ENCODE peak calls at places on chromosomes 7 and 10, in seven cellular contexts. G is uterus, U is SK-N-SH, R is neural progenitor cell, H is cardiac muscle cell, F is PC-9, B is tibial artery. O is an unnamed sample.

GRCh38 chr7:55971045-55971444 is 6.7 kb downstream of the NIPSNAP2 start:
- DNase-seq in G (no peak), U (no peak), R (no peak), H (no peak), F (no peak), B (no peak), O (no peak)

GRCh38 chr10:6513509-6513908 is 66.6 kb downstream of the PRKCQ start:
- DNase-seq in G (no peak), U (no peak), R (no peak), H (no peak), F (no peak), B (no peak), O (no peak)

GRCh38 chr10:72379776-72380175 is 25.1 kb upstream of the DNAJB12 start:
- DNase-seq in G (no peak), U (no peak), R (no peak), H (no peak), F (no peak), B (no peak), O (no peak)

GRCh38 chr7:18495412-18496335 is at the start of gene HDAC9:
- DNase-seq in G (no peak), U (peak), R (peak), H (peak), F (peak), B (no peak), O (peak)

GRCh38 chr10:101695404-101695732 is 398 bp upstream of the FBXW4 start:
- DNase-seq in G (no peak), U (no peak), R (no peak), H (no peak), F (no peak), B (no peak), O (no peak)

GRCh38 chr7:28346256-28346655 is 66.1 kb upstream of the CREB5 start:
- DNase-seq in G (no peak), U (no peak), R (no peak), H (no peak), F (no peak), B (no peak), O (no peak)

GRCh38 chr10:114541081-114541833 is 116.8 kb downstream of the ABLIM1 start:
- DNase-seq in G (peak), U (no peak), R (no peak), H (peak), F (peak), B (peak), O (peak)

GRCh38 chr10:86439544-86439943 is 72.9 kb upstream of the GRID1 start:
- DNase-seq in G (peak), U (no peak), R (no peak), H (peak), F (no peak), B (peak), O (peak)

GRCh38 chr10:116113721-116114501 is 159.1 kb downstream of the GFRA1 start:
- DNase-seq in G (no peak), U (no peak), R (no peak), H (no peak), F (no peak), B (no peak), O (peak)

GRCh38 chr10:124994573-124995473 is 52.9 kb downstream of the ZRANB1 start:
- DNase-seq in G (no peak), U (no peak), R (no peak), H (no peak), F (no peak), B (peak), O (no peak)

GRCh38 chr10:132111121-132111731 is 45.5 kb downstream of the JAKMIP3 start:
- DNase-seq in G (no peak), U (no peak), R (no peak), H (no peak), F (no peak), B (peak), O (no peak)

GRCh38 chr10:124575107-124576035 is 113.7 kb downstream of the LHPP start:
- DNase-seq in G (no peak), U (no peak), R (no peak), H (no peak), F (no peak), B (peak), O (no peak)

GRCh38 chr7:157525501-157525915 is 188.7 kb downstream of the DNAJB6 start:
- DNase-seq in G (no peak), U (no peak), R (no peak), H (no peak), F (no peak), B (no peak), O (no peak)

GRCh38 chr7:107920048-107920772 is 29.2 kb downstream of the DLD start:
- DNase-seq in G (no peak), U (no peak), R (no peak), H (peak), F (no peak), B (no peak), O (no peak)

GRCh38 chr7:84100866-84101265 is 93.7 kb downstream of the SEMA3A start:
- DNase-seq in G (no peak), U (peak), R (no peak), H (peak), F (no peak), B (no peak), O (peak)

GRCh38 chr7:39338716-39339115 is 227.5 kb upstream of the YAE1 start:
- DNase-seq in G (no peak), U (no peak), R (no peak), H (no peak), F (no peak), B (no peak), O (no peak)

GRCh38 chr10:79982861-79983260 is 34.0 kb upstream of the SFTPD start:
- DNase-seq in G (no peak), U (peak), R (no peak), H (no peak), F (no peak), B (no peak), O (no peak)

GRCh38 chr7:40244226-40244625 is 109.4 kb downstream of the SUGCT start:
- DNase-seq in G (no peak), U (no peak), R (peak), H (peak), F (no peak), B (no peak), O (no peak)

GRCh38 chr7:20787658-20788057 is 972 bp upstream of the SP8 start:
- DNase-seq in G (no peak), U (no peak), R (peak), H (no peak), F (no peak), B (no peak), O (no peak)

GRCh38 chr7:33816106-33816505 is 89.2 kb upstream of the BMPER start:
- DNase-seq in G (no peak), U (no peak), R (no peak), H (no peak), F (no peak), B (no peak), O (no peak)

GRCh38 chr7:157873664-157874063 is 536.9 kb downstream of the DNAJB6 start:
- DNase-seq in G (no peak), U (no peak), R (no peak), H (no peak), F (no peak), B (no peak), O (no peak)

GRCh38 chr7:98423043-98423442 is 22.2 kb upstream of the BAIAP2L1 start:
- DNase-seq in G (no peak), U (peak), R (no peak), H (peak), F (no peak), B (no peak), O (peak)

GRCh38 chr7:91264083-91264923 is at the start of gene FZD1:
- DNase-seq in G (peak), U (peak), R (peak), H (peak), F (peak), B (peak), O (peak)

GRCh38 chr10:47113907-47114500 is 186.0 kb upstream of the GDF10 start:
- DNase-seq in G (no peak), U (no peak), R (no peak), H (no peak), F (no peak), B (no peak), O (no peak)

GRCh38 chr10:129866894-129867293 is 97.2 kb downstream of the EBF3 start:
- DNase-seq in G (no peak), U (no peak), R (no peak), H (no peak), F (no peak), B (no peak), O (no peak)

GRCh38 chr10:80205478-80206276 is at the start of gene ANXA11:
- DNase-seq in G (peak), U (peak), R (peak), H (peak), F (peak), B (peak), O (peak)

GRCh38 chr7:36764929-36765328 is 40.6 kb upstream of the AOAH start:
- DNase-seq in G (no peak), U (no peak), R (no peak), H (peak), F (no peak), B (no peak), O (no peak)

GRCh38 chr10:58981846-58982245 is 194.6 kb upstream of the PHYHIPL start:
- DNase-seq in G (no peak), U (no peak), R (peak), H (no peak), F (no peak), B (no peak), O (no peak)

GRCh38 chr7:93327006-93327633 is 95.0 kb downstream of the VPS50 start:
- DNase-seq in G (no peak), U (no peak), R (no peak), H (peak), F (peak), B (no peak), O (peak)

GRCh38 chr10:49139866-49140195 is 6.0 kb upstream of the FAM170B start:
- DNase-seq in G (no peak), U (no peak), R (no peak), H (peak), F (no peak), B (no peak), O (peak)

GRCh38 chr10:49139000-49139865 is 5.4 kb upstream of the FAM170B start:
- DNase-seq in G (no peak), U (no peak), R (no peak), H (peak), F (no peak), B (no peak), O (peak)

GRCh38 chr10:49138361-49138891 is 4.6 kb upstream of the FAM170B start:
- DNase-seq in G (peak), U (no peak), R (no peak), H (peak), F (no peak), B (no peak), O (peak)

GRCh38 chr10:49141541-49142332 is 7.9 kb upstream of the FAM170B start:
- DNase-seq in G (no peak), U (no peak), R (no peak), H (no peak), F (no peak), B (no peak), O (no peak)

DNA sequence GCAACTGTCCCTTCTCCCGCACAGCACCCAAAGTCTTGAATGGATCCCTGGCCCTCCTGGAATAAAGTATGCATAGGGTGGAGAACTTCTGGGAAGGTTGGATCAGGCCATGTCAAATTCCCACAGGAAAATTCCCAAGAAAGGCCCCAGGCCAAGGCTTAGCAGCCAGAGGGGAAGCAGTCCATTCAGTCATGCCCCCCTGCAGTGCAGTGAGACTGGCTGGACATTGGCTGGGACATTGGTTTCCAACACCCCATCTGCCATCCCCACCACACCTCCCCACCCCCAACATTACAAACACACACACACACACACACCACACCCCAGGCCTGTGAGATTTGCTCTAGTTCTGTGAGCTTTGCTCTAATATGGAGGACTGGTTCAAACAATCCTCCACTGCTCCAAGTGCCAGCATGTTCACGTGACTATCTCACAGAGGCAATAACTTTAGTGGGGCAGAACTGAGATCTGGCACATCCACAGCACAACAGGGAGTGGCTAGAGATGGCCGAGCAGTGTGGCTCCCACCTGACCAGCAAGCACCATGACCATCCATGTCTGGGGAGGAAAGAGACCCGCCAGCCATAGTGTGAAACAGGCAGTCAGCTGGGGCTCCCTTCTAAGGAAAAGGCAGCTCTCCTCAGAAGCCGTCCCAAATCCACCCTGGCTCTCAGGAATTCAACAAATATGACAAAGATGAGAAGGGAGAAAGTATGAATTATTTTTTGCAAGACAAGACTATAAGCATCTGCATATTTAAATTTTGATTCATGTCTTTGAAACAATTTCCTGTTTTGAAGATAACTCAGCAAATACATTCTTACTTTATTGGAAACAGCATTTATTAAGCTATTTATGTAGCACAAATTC is 6.7 kb upstream of the FAM170B start:
- DNase-seq in G (no peak), U (no peak), R (no peak), H (no peak), F (no peak), B (no peak), O (no peak)
- H3K27ac ChIP-seq in G (peak), U (peak), R (no peak), H (no peak), F (no peak), B (no peak), O (peak)

GRCh38 chr7:150450491-150450992 is at the start of gene GIMAP8:
- DNase-seq in G (no peak), U (no peak), R (no peak), H (peak), F (no peak), B (peak), O (no peak)
- H3K4me3 ChIP-seq in G (peak), U (no peak), R (no peak), H (no peak), F (no peak), B (peak), O (no peak)

GRCh38 chr7:818031-818699 is 14.1 kb upstream of the SUN1 start:
- DNase-seq in G (no peak), U (no peak), R (no peak), H (peak), F (no peak), B (no peak), O (peak)
- TF ChIP-seq CTCF in G (peak), U (peak), R (peak), H (peak), F (peak), B (peak), O (peak)

DNA sequence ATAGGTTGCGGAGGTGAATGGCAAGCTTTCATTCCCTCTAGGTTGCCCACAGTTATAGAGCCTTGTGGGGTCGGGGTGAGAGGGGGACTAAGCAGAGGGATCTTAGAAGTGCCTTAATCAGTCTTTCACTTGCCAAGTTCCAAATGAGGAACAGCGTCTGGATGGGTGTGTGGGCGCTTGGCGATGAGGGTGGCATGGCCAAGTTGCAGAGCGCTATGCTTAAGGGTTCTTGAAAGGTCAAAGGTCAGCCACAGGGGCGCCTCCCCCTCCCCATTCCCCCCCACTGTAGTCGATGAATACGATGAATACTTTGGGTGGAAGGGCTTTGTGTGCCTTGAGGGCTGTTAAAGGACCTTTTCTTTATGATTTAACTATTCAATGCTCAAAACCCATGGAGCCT is 185.0 kb downstream of the TCF7L2 start:
- DNase-seq in G (no peak), U (no peak), R (peak), H (no peak), F (no peak), B (no peak), O (no peak)
- H3K27ac ChIP-seq in G (no peak), U (no peak), R (peak), H (no peak), F (no peak), B (no peak), O (no peak)

O was measured in brain microvascular endothelial cell.